ENCODE peak calls at places on chromosome 14, in five cellular contexts. One of them, this sample, is unnamed.

GRCh38 chr14:90596733-90597132 is 199.9 kb downstream of the CALM1 start:
- DNase-seq in stimulated activated CD4-positive, alpha-beta T cell treated with anti-CD3 and anti-CD28 coated beads, Interleukin-2, amount 100 ng/mL, for 24 hours: no peak
- DNase-seq in endothelial cell: no peak
- DNase-seq in stimulated activated CD8-positive, alpha-beta memory T cell treated with anti-CD3 and anti-CD28 coated beads, Interleukin-2, amount 100 ng/mL, for 48 hours: no peak
- DNase-seq in hippocampal formation: no peak
- DNase-seq in this sample: no peak

GRCh38 chr14:26199599-26200370 is 398.0 kb downstream of the NOVA1 start:
- DNase-seq in stimulated activated CD4-positive, alpha-beta T cell treated with anti-CD3 and anti-CD28 coated beads, Interleukin-2, amount 100 ng/mL, for 24 hours: no peak
- DNase-seq in endothelial cell: no peak
- DNase-seq in stimulated activated CD8-positive, alpha-beta memory T cell treated with anti-CD3 and anti-CD28 coated beads, Interleukin-2, amount 100 ng/mL, for 48 hours: no peak
- DNase-seq in hippocampal formation: no peak
- DNase-seq in this sample: no peak

GRCh38 chr14:61051046-61051445 is 70.0 kb downstream of the SLC38A6 start:
- DNase-seq in stimulated activated CD4-positive, alpha-beta T cell treated with anti-CD3 and anti-CD28 coated beads, Interleukin-2, amount 100 ng/mL, for 24 hours: no peak
- DNase-seq in endothelial cell: no peak
- DNase-seq in stimulated activated CD8-positive, alpha-beta memory T cell treated with anti-CD3 and anti-CD28 coated beads, Interleukin-2, amount 100 ng/mL, for 48 hours: no peak
- DNase-seq in hippocampal formation: no peak
- DNase-seq in this sample: no peak

GRCh38 chr14:72888636-72889201 is 5.2 kb downstream of the DPF3 start:
- DNase-seq in stimulated activated CD4-positive, alpha-beta T cell treated with anti-CD3 and anti-CD28 coated beads, Interleukin-2, amount 100 ng/mL, for 24 hours: no peak
- DNase-seq in endothelial cell: no peak
- DNase-seq in stimulated activated CD8-positive, alpha-beta memory T cell treated with anti-CD3 and anti-CD28 coated beads, Interleukin-2, amount 100 ng/mL, for 48 hours: no peak
- DNase-seq in hippocampal formation: no peak
- DNase-seq in this sample: no peak

GRCh38 chr14:93923586-93923985 is 3.6 kb upstream of the FAM181A start:
- DNase-seq in stimulated activated CD4-positive, alpha-beta T cell treated with anti-CD3 and anti-CD28 coated beads, Interleukin-2, amount 100 ng/mL, for 24 hours: no peak
- DNase-seq in endothelial cell: no peak
- DNase-seq in stimulated activated CD8-positive, alpha-beta memory T cell treated with anti-CD3 and anti-CD28 coated beads, Interleukin-2, amount 100 ng/mL, for 48 hours: no peak
- DNase-seq in hippocampal formation: no peak
- DNase-seq in this sample: no peak

GRCh38 chr14:86532219-86532618 is 1002.3 kb downstream of the FLRT2 start:
- DNase-seq in stimulated activated CD4-positive, alpha-beta T cell treated with anti-CD3 and anti-CD28 coated beads, Interleukin-2, amount 100 ng/mL, for 24 hours: no peak
- DNase-seq in endothelial cell: no peak
- DNase-seq in stimulated activated CD8-positive, alpha-beta memory T cell treated with anti-CD3 and anti-CD28 coated beads, Interleukin-2, amount 100 ng/mL, for 48 hours: no peak
- DNase-seq in hippocampal formation: no peak
- DNase-seq in this sample: no peak

GRCh38 chr14:99822800-99823455 is 29.7 kb downstream of the EML1 start:
- DNase-seq in stimulated activated CD4-positive, alpha-beta T cell treated with anti-CD3 and anti-CD28 coated beads, Interleukin-2, amount 100 ng/mL, for 24 hours: no peak
- DNase-seq in endothelial cell: no peak
- DNase-seq in stimulated activated CD8-positive, alpha-beta memory T cell treated with anti-CD3 and anti-CD28 coated beads, Interleukin-2, amount 100 ng/mL, for 48 hours: no peak
- DNase-seq in hippocampal formation: peak; percentile 46
- DNase-seq in this sample: peak; percentile 49

GRCh38 chr14:61498811-61499210 is 177.4 kb downstream of the PRKCH start:
- DNase-seq in stimulated activated CD4-positive, alpha-beta T cell treated with anti-CD3 and anti-CD28 coated beads, Interleukin-2, amount 100 ng/mL, for 24 hours: no peak
- DNase-seq in endothelial cell: no peak
- DNase-seq in stimulated activated CD8-positive, alpha-beta memory T cell treated with anti-CD3 and anti-CD28 coated beads, Interleukin-2, amount 100 ng/mL, for 48 hours: no peak
- DNase-seq in hippocampal formation: no peak
- DNase-seq in this sample: no peak

GRCh38 chr14:54489731-54490447 is 1.1 kb upstream of the GMFB start:
- DNase-seq in stimulated activated CD4-positive, alpha-beta T cell treated with anti-CD3 and anti-CD28 coated beads, Interleukin-2, amount 100 ng/mL, for 24 hours: no peak
- DNase-seq in endothelial cell: no peak
- DNase-seq in stimulated activated CD8-positive, alpha-beta memory T cell treated with anti-CD3 and anti-CD28 coated beads, Interleukin-2, amount 100 ng/mL, for 48 hours: no peak
- DNase-seq in hippocampal formation: no peak
- DNase-seq in this sample: no peak

GRCh38 chr14:88849717-88850116 is 25.3 kb downstream of the TTC8 start:
- DNase-seq in stimulated activated CD4-positive, alpha-beta T cell treated with anti-CD3 and anti-CD28 coated beads, Interleukin-2, amount 100 ng/mL, for 24 hours: no peak
- DNase-seq in endothelial cell: no peak
- DNase-seq in stimulated activated CD8-positive, alpha-beta memory T cell treated with anti-CD3 and anti-CD28 coated beads, Interleukin-2, amount 100 ng/mL, for 48 hours: no peak
- DNase-seq in hippocampal formation: no peak
- DNase-seq in this sample: no peak

GRCh38 chr14:38716871-38717270 is 386.2 kb downstream of the SEC23A start:
- DNase-seq in stimulated activated CD4-positive, alpha-beta T cell treated with anti-CD3 and anti-CD28 coated beads, Interleukin-2, amount 100 ng/mL, for 24 hours: no peak
- DNase-seq in endothelial cell: no peak
- DNase-seq in stimulated activated CD8-positive, alpha-beta memory T cell treated with anti-CD3 and anti-CD28 coated beads, Interleukin-2, amount 100 ng/mL, for 48 hours: no peak
- DNase-seq in hippocampal formation: peak; percentile 2
- DNase-seq in this sample: peak; percentile 24

This sample was measured in head of caudate nucleus.